ENCODE peak calls at places on chromosomes 13 and 19, in nine cellular contexts. T is cardiac muscle cell, Z is T-helper 9 cell, E is hepatic stellate cell, O is HFFc6, N is head of caudate nucleus, F is astrocyte of the cerebellum, S is NCI-H2029 treated with DMSO at 0.1 percent for 48 hours, J is AG20443. B is an unnamed sample.

GRCh38 chr13:48533986-48534600 is 1.2 kb upstream of the RCBTB2 start:
- DNase-seq in J (no peak), F (no peak), E (no peak), S (no peak), O (no peak), T (no peak), N (no peak), Z (no peak), B (no peak)

GRCh38 chr19:11420429-11420893 is 1.3 kb upstream of the RGL3 start:
- DNase-seq in T (peak; percentile 30), J (peak; percentile 47), O (peak; percentile 16), Z (no peak), E (peak; percentile 41), S (no peak), N (no peak), F (no peak), B (no peak)

GRCh38 chr13:112605531-112605990 is 17.6 kb upstream of the TUBGCP3 start:
- DNase-seq in N (no peak), Z (no peak), O (peak; percentile 76), F (no peak), S (no peak), E (no peak), T (no peak), J (peak; percentile 46), B (no peak)

GRCh38 chr13:50081106-50081898 is 66.1 kb downstream of the KCNRG start:
- DNase-seq in T (peak; percentile 76), F (no peak), O (no peak), S (no peak), Z (peak; percentile 38), J (peak; percentile 25), N (peak; percentile 63), E (peak; percentile 15), B (no peak)

GRCh38 chr19:6744381-6745288 is 5.2 kb downstream of the TRIP10 start:
- DNase-seq in Z (no peak), S (no peak), E (peak; percentile 97), J (peak; percentile 94), N (peak; percentile 89), T (peak; percentile 84), F (peak; percentile 53), O (peak; percentile 94), B (peak; percentile 63)

GRCh38 chr19:33304760-33305647 is 2.7 kb upstream of the CEBPA start:
- DNase-seq in E (peak; percentile 2), S (no peak), N (no peak), T (no peak), O (no peak), J (no peak), F (no peak), Z (no peak), B (no peak)

GRCh38 chr13:25881136-25881926 is 170.5 kb downstream of the SHISA2 start:
- DNase-seq in S (no peak), N (no peak), O (no peak), F (peak; percentile 83), E (no peak), Z (no peak), J (no peak), T (no peak), B (no peak)

GRCh38 chr19:46951236-46951986 is 68.2 kb upstream of the NPAS1 start:
- DNase-seq in E (no peak), T (no peak), J (peak; percentile 40), O (peak; percentile 87), N (peak; percentile 50), S (no peak), F (no peak), Z (no peak), B (no peak)

GRCh38 chr19:10043286-10043927 is 30.1 kb downstream of the RDH8 start:
- DNase-seq in F (no peak), T (peak; percentile 49), Z (no peak), E (no peak), J (no peak), S (no peak), O (peak; percentile 26), N (no peak), B (peak; percentile 17)

GRCh38 chr13:61128850-61129645 is 286.6 kb downstream of the PCDH20 start:
- DNase-seq in S (no peak), T (no peak), O (no peak), J (no peak), N (no peak), E (no peak), Z (no peak), F (peak; percentile 51), B (no peak)

GRCh38 chr13:33349314-33349995 is 63.9 kb upstream of the STARD13 start:
- DNase-seq in J (peak; percentile 12), O (no peak), S (no peak), T (no peak), E (peak; percentile 45), Z (no peak), N (peak; percentile 17), F (no peak), B (no peak)

GRCh38 chr19:5225486-5226345 is 114.9 kb downstream of the PTPRS start:
- DNase-seq in N (peak; percentile 53), E (no peak), F (no peak), S (no peak), Z (no peak), O (no peak), J (no peak), T (peak; percentile 21), B (no peak)

GRCh38 chr19:48900477-48901452 is 653 bp downstream of the NUCB1 start:
- DNase-seq in Z (no peak), F (no peak), E (peak; percentile 84), J (peak; percentile 61), O (peak; percentile 26), T (no peak), N (no peak), S (no peak), B (no peak)

GRCh38 chr13:28470286-28470685 is 24.6 kb downstream of the FLT1 start:
- DNase-seq in F (no peak), E (no peak), Z (no peak), O (no peak), T (no peak), J (no peak), S (no peak), N (no peak), B (no peak)

GRCh38 chr13:28579334-28579733 is 79.6 kb upstream of the POMP start:
- DNase-seq in E (no peak), N (no peak), T (no peak), S (no peak), J (no peak), Z (no peak), O (no peak), F (no peak), B (no peak)

B was measured in GM04503.